ENCODE peak calls at places on chromosomes 11 and 22, in four cellular contexts. X, D, R and T are unnamed samples.

GRCh38 chr22:42892571-42893316 is 35.7 kb upstream of the ARFGAP3 start:
- DNase-seq in X (no peak), D (no peak), R (no peak), T (no peak)

GRCh38 chr22:32080904-32081303 is 37.8 kb downstream of the SLC5A1 start:
- DNase-seq in X (peak), D (peak), R (peak), T (peak)

GRCh38 chr22:45170001-45170466 is 6.3 kb downstream of the NUP50 start:
- DNase-seq in X (no peak), D (peak), R (no peak), T (no peak)

GRCh38 chr22:46079093-46079860 is 71.0 kb upstream of the PPARA start:
- DNase-seq in X (no peak), D (no peak), R (no peak), T (peak)

GRCh38 chr22:40504285-40505249 is 132.0 kb downstream of the MRTFA start:
- DNase-seq in X (no peak), D (no peak), R (no peak), T (no peak)

GRCh38 chr22:22085702-22086500 is 103.3 kb upstream of the TOP3B start:
- DNase-seq in X (no peak), D (peak), R (no peak), T (no peak)

GRCh38 chr22:37843746-37844089 is 416 bp downstream of the ANKRD54 start:
- DNase-seq in X (no peak), D (peak), R (no peak), T (peak)

GRCh38 chr11:64620286-64620962 is 29.4 kb downstream of the SLC22A12 start:
- DNase-seq in X (peak), D (no peak), R (no peak), T (no peak)

GRCh38 chr22:40396882-40397281 is 26.5 kb downstream of the SGSM3 start:
- DNase-seq in X (no peak), D (no peak), R (no peak), T (peak)

GRCh38 chr11:1090600-1091331 is 16.1 kb downstream of the MUC2 start:
- DNase-seq in X (no peak), D (no peak), R (no peak), T (no peak)

GRCh38 chr22:46866591-46866990 is 104.1 kb downstream of the TBC1D22A start:
- DNase-seq in X (no peak), D (no peak), R (no peak), T (no peak)

GRCh38 chr11:19903620-19904069 is 191.0 kb downstream of the NAV2 start:
- DNase-seq in X (peak), D (peak), R (peak), T (peak)

GRCh38 chr11:75597636-75598035 is 35.6 kb downstream of the SERPINH1 start:
- DNase-seq in X (peak), D (peak), R (no peak), T (peak)

GRCh38 chr22:39236321-39237275 is 8.2 kb downstream of the PDGFB start:
- DNase-seq in X (no peak), D (peak), R (peak), T (no peak)

GRCh38 chr11:74754507-74755255 is 6.0 kb downstream of the RNF169 start:
- DNase-seq in X (no peak), D (no peak), R (peak), T (no peak)

GRCh38 chr11:72730706-72731105 is 21.5 kb downstream of the ARAP1 start:
- DNase-seq in X (no peak), D (no peak), R (no peak), T (no peak)

GRCh38 chr11:44333271-44334218 is 23.6 kb upstream of the ALX4 start:
- DNase-seq in X (peak), D (peak), R (no peak), T (no peak)

GRCh38 chr22:40326905-40327735 is 19.2 kb upstream of the ADSL start:
- DNase-seq in X (no peak), D (no peak), R (no peak), T (no peak)

GRCh38 chr22:39362271-39362670 is 12.5 kb downstream of the SYNGR1 start:
- DNase-seq in X (no peak), D (peak), R (no peak), T (no peak)

GRCh38 chr11:33936745-33937612 is 45.1 kb upstream of the LMO2 start:
- DNase-seq in X (no peak), D (peak), R (no peak), T (no peak)

GRCh38 chr11:65528819-65529350 is 4.0 kb downstream of the SCYL1 start:
- DNase-seq in X (no peak), D (no peak), R (no peak), T (no peak)

GRCh38 chr11:122101625-122102291 is 14.3 kb downstream of the BLID start:
- DNase-seq in X (peak), D (no peak), R (no peak), T (peak)

GRCh38 chr11:16895306-16895705 is 118.9 kb downstream of the PLEKHA7 start:
- DNase-seq in X (no peak), D (no peak), R (no peak), T (no peak)

GRCh38 chr11:61198391-61198790 is 4.9 kb upstream of the PGA3 start:
- DNase-seq in X (no peak), D (no peak), R (no peak), T (no peak)

GRCh38 chr22:26550498-26551033 is 38.3 kb upstream of the TFIP11 start:
- DNase-seq in X (peak), D (no peak), R (no peak), T (no peak)

GRCh38 chr22:19607198-19608113 is 83.2 kb upstream of the CLDN5 start:
- DNase-seq in X (no peak), D (no peak), R (no peak), T (peak)

GRCh38 chr11:12457030-12457600 is 79.7 kb downstream of the PARVA start:
- DNase-seq in X (no peak), D (no peak), R (no peak), T (no peak)

GRCh38 chr22:49192180-49192856 is 635.4 kb downstream of the BRD1 start:
- DNase-seq in X (no peak), D (no peak), R (no peak), T (no peak)

GRCh38 chr22:29116397-29117123 is 43.7 kb downstream of the KREMEN1 start:
- DNase-seq in X (no peak), D (no peak), R (no peak), T (no peak)

GRCh38 chr11:1568451-1568911 is 3.6 kb downstream of the DUSP8 start:
- DNase-seq in X (no peak), D (no peak), R (no peak), T (peak)

GRCh38 chr22:46974077-46974476 is 211.6 kb downstream of the TBC1D22A start:
- DNase-seq in X (no peak), D (no peak), R (no peak), T (no peak)

GRCh38 chr11:95156916-95157568 is 67.4 kb downstream of the ENDOD1 start:
- DNase-seq in X (no peak), D (no peak), R (no peak), T (no peak)

GRCh38 chr11:85088286-85088685 is 538.9 kb downstream of the DLG2 start:
- DNase-seq in X (no peak), D (no peak), R (no peak), T (no peak)

GRCh38 chr22:42438293-42438650 is 6.1 kb upstream of the NFAM1 start:
- DNase-seq in X (no peak), D (no peak), R (no peak), T (peak)

GRCh38 chr11:69392104-69392653 is 89.3 kb upstream of the LINC01488 start:
- DNase-seq in X (no peak), D (no peak), R (no peak), T (no peak)

GRCh38 chr11:126347751-126348628 is 7.5 kb upstream of the ST3GAL4 start:
- DNase-seq in X (peak), D (no peak), R (no peak), T (no peak)

GRCh38 chr11:126344291-126344970 is 11.1 kb upstream of the ST3GAL4 start:
- DNase-seq in X (no peak), D (no peak), R (no peak), T (no peak)

GRCh38 chr11:126346586-126346940 is 8.9 kb upstream of the ST3GAL4 start:
- DNase-seq in X (no peak), D (no peak), R (no peak), T (no peak)

GRCh38 chr11:126345283-126345682 is 10.2 kb upstream of the ST3GAL4 start:
- DNase-seq in X (no peak), D (no peak), R (no peak), T (no peak)

DNA sequence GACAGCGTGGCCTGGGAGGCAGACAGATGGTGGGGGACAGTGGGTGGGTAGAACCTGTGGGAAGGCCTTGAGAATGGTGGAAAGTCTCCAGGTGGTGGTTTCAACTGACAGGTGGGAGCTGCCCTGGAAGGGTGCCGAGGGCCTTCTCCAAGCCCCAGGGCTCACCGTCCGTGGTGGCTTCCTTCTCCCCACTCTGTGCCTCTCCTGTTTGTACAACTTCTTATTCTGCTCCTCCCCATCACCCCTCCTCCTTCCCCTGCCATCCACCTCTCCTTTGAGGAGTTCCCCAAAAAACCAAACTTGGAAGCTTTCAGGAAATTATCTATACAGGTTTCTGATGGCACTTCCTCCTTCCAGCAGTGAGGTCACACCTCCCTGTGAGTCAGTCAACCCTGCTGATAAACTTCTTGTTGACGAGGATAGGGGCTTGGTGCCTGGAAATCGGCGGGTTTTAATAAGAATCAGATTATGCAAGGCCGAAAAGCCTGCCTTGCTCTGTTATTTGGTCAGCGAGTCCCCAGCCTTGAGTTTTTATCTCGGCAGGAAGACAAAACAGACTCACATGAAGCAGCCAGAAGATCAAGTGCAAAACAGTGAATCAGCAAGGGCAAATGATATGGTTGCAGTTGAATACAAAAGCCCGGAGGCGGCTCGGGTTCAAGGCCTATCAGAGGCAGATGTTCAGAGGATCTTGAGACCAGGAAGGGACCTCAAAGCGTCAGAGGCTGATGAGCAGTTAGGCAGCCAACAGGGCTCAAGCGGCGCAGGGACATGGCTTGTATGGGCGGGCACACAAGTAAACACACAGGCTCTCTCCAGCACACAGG is 9.5 kb upstream of the ST3GAL4 start:
- DNase-seq in X (no peak), D (peak), R (no peak), T (no peak)
- TF ChIP-seq ATF2 in X (no peak), D (no peak), R (no peak), T (no peak)

DNA sequence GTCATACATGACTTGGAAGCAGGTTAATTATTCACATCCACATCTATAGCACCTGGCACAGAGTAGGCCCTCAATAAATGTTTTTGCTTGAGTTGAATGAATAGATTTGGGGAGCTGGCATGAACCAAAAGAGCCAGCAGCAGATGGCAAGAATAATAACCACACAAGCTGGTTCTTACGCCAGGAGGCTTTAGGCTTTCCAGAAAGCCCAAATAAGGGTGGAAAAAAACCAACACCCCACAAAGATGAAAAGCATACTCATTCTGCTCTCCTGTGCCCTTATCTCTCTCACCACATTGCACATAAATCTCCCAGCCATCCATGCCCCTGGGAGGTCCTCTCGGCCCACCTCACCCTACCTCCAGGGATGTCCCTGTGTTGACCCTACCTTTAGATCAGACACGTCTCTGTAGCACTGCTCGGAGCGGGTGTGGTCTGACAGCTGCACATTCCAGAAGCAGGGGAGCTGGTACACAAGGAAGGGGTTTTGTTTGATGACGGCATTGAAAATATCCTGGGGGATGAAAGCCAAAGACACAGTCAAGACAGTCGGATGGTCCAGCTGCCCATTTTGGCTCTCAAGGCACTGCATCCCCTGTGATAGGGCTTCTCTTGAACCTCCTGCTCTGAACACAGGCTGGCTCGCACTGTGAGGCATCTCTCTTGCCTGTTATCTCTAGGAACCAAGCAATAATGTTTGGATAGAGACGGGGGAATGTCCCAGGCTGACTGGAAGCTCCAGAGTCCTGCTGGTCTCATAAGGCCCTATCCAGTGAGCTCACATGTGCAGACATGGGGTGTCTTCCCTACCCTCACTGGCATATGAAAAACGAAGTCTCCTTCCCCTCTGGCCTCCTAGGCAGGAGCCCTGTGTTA is 323.6 kb upstream of the SYN3 start:
- DNase-seq in X (no peak), D (peak), R (no peak), T (no peak)
- TF ChIP-seq USF2 in X (no peak), D (no peak), R (no peak), T (no peak)

GRCh38 chr11:126311464-126312291 is 7.8 kb downstream of the DCPS start:
- DNase-seq in X (no peak), D (no peak), R (peak), T (no peak)
- TF ChIP-seq CREM in X (no peak), D (no peak), R (no peak), T (no peak)

GRCh38 chr11:47507868-47508594 is 44.9 kb downstream of the CELF1 start:
- DNase-seq in X (no peak), D (no peak), R (no peak), T (no peak)
- TF ChIP-seq ATF2 in X (no peak), D (no peak), R (no peak), T (no peak)